ENCODE peak calls at places on chromosomes 3 and 15, in five cellular contexts. K is K562, B is GM12878, T is HepG2, J is WTC11. O is an unnamed sample.

GRCh38 chr3:86982883-86983282 is 8.1 kb downstream of the VGLL3 start:
- DNase-seq in J (no peak), K (no peak), B (no peak), T (no peak), O (no peak)

GRCh38 chr15:77642019-77642418 is 9.3 kb upstream of the LINGO1 start:
- DNase-seq in T (no peak), B (no peak), K (no peak), J (no peak), O (no peak)

GRCh38 chr3:72810659-72811434 is 37.4 kb downstream of the SHQ1 start:
- DNase-seq in T (no peak), K (no peak), B (no peak), J (no peak), O (no peak)

GRCh38 chr3:188900421-188900941 is 271.3 kb upstream of the TPRG1 start:
- DNase-seq in K (no peak), J (no peak), T (no peak), B (no peak), O (no peak)

GRCh38 chr3:58899159-58899952 is 150.5 kb downstream of the CFAP20DC start:
- DNase-seq in B (peak), J (no peak), T (no peak), K (peak), O (no peak)

GRCh38 chr3:133113526-133113925 is 75.3 kb downstream of the TMEM108 start:
- DNase-seq in T (no peak), J (no peak), B (no peak), K (no peak), O (no peak)

GRCh38 chr3:150703756-150704344 is at the start of gene ERICH6:
- DNase-seq in J (peak), K (peak), T (peak), B (peak), O (peak)

GRCh38 chr3:41836360-41837134 is 125.4 kb downstream of the ULK4 start:
- DNase-seq in J (no peak), B (no peak), T (no peak), K (no peak), O (no peak)

GRCh38 chr3:77323616-77324015 is 283.7 kb downstream of the ROBO2 start:
- DNase-seq in T (peak), J (no peak), K (no peak), B (no peak), O (no peak)

GRCh38 chr3:67637255-67637900 is 17.0 kb downstream of the SUCLG2 start:
- DNase-seq in K (no peak), T (no peak), J (no peak), B (no peak), O (no peak)

GRCh38 chr3:52162250-52162872 is 8.1 kb upstream of the POC1A start:
- DNase-seq in T (no peak), J (no peak), B (no peak), K (no peak), O (no peak)

GRCh38 chr15:91068436-91068835 is 31.6 kb upstream of the SV2B start:
- DNase-seq in B (no peak), T (no peak), K (no peak), J (no peak), O (no peak)

GRCh38 chr3:151372063-151372820 is 12.3 kb downstream of the P2RY12 start:
- DNase-seq in T (no peak), J (no peak), K (no peak), B (no peak), O (no peak)

GRCh38 chr15:85142324-85142723 is 160.7 kb downstream of the PDE8A start:
- DNase-seq in B (no peak), T (no peak), J (no peak), K (no peak), O (no peak)

GRCh38 chr15:77944002-77944867 is 133.3 kb downstream of the TBC1D2B start:
- DNase-seq in T (peak), J (peak), K (peak), B (no peak), O (peak)

GRCh38 chr15:31977812-31978662 is 52.3 kb upstream of the CHRNA7 start:
- DNase-seq in J (peak), T (peak), B (no peak), K (peak), O (no peak)

GRCh38 chr3:40999682-41000081 is 199.6 kb upstream of the CTNNB1 start:
- DNase-seq in K (no peak), T (no peak), J (no peak), B (no peak), O (no peak)

GRCh38 chr15:67833504-67834248 is 6.2 kb downstream of the RNU6-1 start:
- DNase-seq in J (peak), B (no peak), K (peak), T (peak), O (peak)

GRCh38 chr3:9795212-9795611 is 2.3 kb downstream of the ARPC4 start:
- DNase-seq in T (no peak), J (no peak), B (peak), K (no peak), O (no peak)

GRCh38 chr15:39472661-39473657 is 107.9 kb upstream of the THBS1 start:
- DNase-seq in T (no peak), J (no peak), B (no peak), K (no peak), O (no peak)

GRCh38 chr15:90513448-90513847 is 16.3 kb upstream of the CRTC3 start:
- DNase-seq in J (no peak), B (no peak), K (peak), T (peak), O (no peak)

GRCh38 chr3:14133188-14133800 is 8.4 kb downstream of the TMEM43 start:
- DNase-seq in J (no peak), T (peak), B (no peak), K (no peak), O (no peak)

GRCh38 chr3:152587861-152588260 is 247.1 kb upstream of the P2RY1 start:
- DNase-seq in K (no peak), B (no peak), J (no peak), T (no peak), O (no peak)

DNA sequence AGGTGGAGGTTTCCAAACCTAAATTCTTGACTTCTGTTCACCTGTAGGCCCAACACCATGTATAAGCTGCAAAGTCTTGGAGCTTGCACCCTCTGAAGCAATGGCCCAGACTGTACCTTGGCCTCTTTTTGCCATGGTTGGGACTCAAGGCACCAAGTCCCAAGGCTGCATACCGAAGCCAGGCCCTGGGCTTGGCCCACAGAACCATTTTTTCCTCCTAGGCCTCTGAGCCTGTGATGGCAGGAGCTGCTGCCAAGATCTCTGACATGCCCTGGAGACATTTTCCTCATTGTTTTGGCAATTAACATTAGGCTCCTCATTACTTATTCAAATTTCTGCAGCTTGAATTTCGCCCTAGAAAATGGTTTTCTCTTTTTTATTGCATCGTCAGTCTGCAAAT is 297.9 kb downstream of the OXSM start:
- DNase-seq in J (no peak), K (no peak), T (no peak), B (no peak), O (no peak)
- TF ChIP-seq SP1 in J (no peak), K (no peak), T (no peak), B (no peak), O (no peak)

DNA sequence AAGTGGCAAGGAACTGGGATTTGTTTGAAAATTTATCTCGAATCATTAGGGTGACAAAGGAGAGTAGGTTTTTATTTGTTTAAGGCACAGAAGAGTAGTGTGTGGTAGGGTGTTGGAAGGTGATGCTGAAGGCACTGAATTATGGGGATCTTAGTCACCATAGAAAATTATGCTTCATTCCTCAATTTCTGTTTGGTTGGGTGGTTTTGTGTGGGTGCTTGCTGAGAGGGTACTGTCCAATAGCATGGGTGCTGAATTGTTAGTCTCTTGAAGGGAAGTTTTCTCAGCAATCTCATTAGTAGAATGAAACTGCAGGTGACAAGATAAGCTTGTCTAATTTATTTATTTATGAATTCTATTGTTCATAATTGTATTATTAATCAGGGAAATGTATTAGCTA is 610.9 kb downstream of the AGBL1 start:
- DNase-seq in K (no peak), B (no peak), J (no peak), T (no peak), O (no peak)
- TF ChIP-seq ATF2 in K (no peak), B (no peak), J (no peak), T (no peak), O (no peak)

GRCh38 chr15:100082761-100083402 is 258.9 kb downstream of the ADAMTS17 start:
- DNase-seq in K (no peak), J (no peak), T (no peak), B (no peak), O (no peak)
- TF ChIP-seq SP1 in K (no peak), J (no peak), T (no peak), B (no peak), O (no peak)

GRCh38 chr3:158127250-158128219 is 17.6 kb downstream of the RSRC1 start:
- DNase-seq in T (no peak), J (no peak), B (no peak), K (peak), O (no peak)
- TF ChIP-seq ATF2 in T (no peak), J (no peak), B (no peak), K (no peak), O (no peak)

GRCh38 chr3:15601046-15601398 is 347 bp downstream of the HACL1 start:
- DNase-seq in K (peak), B (no peak), T (no peak), J (no peak), O (no peak)

GRCh38 chr3:15602146-15602536 is 596 bp downstream of the BTD start:
- DNase-seq in K (no peak), J (no peak), T (no peak), B (no peak), O (no peak)

GRCh38 chr3:15606434-15606891 is 4.9 kb downstream of the BTD start:
- DNase-seq in J (no peak), T (peak), K (no peak), B (no peak), O (no peak)

GRCh38 chr3:15595955-15596354 is 5.4 kb downstream of the HACL1 start:
- DNase-seq in B (no peak), T (no peak), J (no peak), K (no peak), O (no peak)

DNA sequence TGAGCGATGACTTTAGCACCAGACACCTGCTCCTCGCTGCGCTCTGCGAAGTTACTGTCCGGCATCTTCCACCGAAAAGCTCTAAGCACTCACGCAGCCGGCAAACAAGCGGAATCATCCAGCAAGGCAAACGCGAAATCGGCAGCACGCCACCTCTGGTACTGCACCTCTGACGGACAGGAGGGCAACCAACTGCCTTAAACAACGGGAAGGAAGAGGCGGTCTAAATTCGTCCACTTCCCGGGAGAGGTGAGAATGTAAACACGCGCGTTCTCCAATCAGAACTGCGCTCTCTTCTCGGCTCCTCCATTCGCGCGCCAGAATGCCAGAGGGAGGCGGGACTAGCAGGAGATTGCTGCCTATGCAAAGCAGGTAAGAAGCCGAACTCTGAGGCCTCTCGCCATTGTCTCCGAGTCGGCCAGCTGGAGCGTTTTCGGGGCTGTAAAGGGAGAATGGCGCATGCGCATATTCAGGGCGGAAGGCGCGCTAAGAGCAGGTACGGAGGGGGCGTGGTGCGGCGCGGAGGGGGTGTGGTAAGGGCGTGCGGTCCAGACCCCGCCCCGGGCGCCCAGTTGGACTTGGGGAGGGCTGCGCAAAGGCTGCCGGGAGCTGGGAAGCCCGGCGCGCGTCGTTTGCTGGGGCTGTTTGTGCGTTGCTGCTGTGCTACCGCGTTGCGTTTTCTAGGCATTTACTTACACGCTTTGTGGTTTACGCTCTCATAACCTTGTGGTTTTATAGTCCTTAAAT is at the start of the genes BTD and HACL1:
- DNase-seq in K (peak), T (peak), J (peak), B (peak), O (peak)
- TF ChIP-seq SP1 in K (peak), T (no peak), J (peak), B (peak), O (peak)

DNA sequence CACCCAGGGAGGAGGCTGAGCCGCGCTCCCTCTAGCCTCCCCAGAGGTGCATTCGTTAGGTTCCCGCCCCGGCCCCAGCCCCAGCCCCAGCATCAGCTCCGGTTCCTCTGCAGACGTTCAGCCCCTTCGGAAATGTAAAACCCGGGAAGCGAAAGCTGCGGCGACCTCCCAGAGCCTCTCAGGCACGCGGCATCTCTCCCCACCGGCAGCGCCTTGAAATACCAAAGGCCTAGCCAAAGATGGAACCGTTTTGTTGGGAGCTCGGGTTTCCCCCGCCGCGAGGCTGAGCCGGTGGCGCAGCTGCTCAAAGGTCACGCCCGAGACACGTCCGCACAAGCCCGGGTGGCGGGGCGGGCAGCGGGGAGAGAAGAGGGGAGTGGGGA is 77.8 kb upstream of the HES1 start:
- DNase-seq in K (peak), B (no peak), T (peak), J (peak), O (peak)
- TF ChIP-seq ATF2 in K (no peak), B (no peak), T (no peak), J (no peak), O (no peak)

GRCh38 chr3:39113291-39113690 is 5.8 kb downstream of the TTC21A start:
- DNase-seq in J (no peak), B (no peak), T (no peak), K (no peak), O (no peak)
- TF ChIP-seq SP1 in J (no peak), B (no peak), T (no peak), K (no peak), O (no peak)

GRCh38 chr3:19104459-19104858 is 43.9 kb upstream of the KCNH8 start:
- DNase-seq in J (no peak), B (no peak), T (no peak), K (no peak), O (no peak)

GRCh38 chr3:19106307-19106706 is 42.0 kb upstream of the KCNH8 start:
- DNase-seq in K (no peak), J (no peak), T (no peak), B (no peak), O (no peak)

GRCh38 chr3:19107719-19108118 is 40.6 kb upstream of the KCNH8 start:
- DNase-seq in B (no peak), T (no peak), J (no peak), K (no peak), O (no peak)

GRCh38 chr3:19105826-19106225 is 42.5 kb upstream of the KCNH8 start:
- DNase-seq in J (no peak), B (no peak), K (no peak), T (no peak), O (no peak)

DNA sequence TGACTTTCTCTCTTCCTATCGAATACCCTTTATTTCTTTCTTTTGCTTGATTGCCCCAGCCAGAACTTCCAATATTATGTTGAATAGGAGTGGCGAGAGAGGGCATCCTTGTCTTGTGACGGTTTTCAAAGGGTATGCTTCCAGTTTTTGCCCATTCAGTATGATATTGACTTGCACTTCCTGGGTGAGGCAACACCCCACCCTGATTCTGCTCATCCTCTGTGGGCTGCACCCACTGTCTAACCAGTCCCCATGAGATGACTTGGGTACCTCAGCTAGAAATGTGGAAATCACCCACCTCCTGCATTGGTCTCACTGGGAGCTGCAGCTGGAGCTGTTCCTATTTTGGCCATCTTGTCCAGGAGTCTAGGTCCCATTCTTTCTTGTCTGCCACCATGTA is 44.8 kb upstream of the KCNH8 start:
- DNase-seq in B (no peak), K (no peak), J (no peak), T (no peak), O (no peak)
- TF ChIP-seq ATF2 in B (no peak), K (no peak), J (no peak), T (no peak), O (no peak)

GRCh38 chr3:175885196-175885766 is 1026.1 kb downstream of the NAALADL2 start:
- DNase-seq in T (no peak), K (no peak), J (no peak), B (no peak), O (no peak)
- TF ChIP-seq SP1 in T (no peak), K (no peak), J (no peak), B (no peak), O (no peak)

O was measured in H1.